ENCODE peak calls at places on chromosomes 1 and 21, in six cellular contexts. B is SK-N-SH, S is body of pancreas, J is PC-3, P is pancreas, A is heart right ventricle. O is an unnamed sample. For H3K36me3, the result is how much of the 10 kb centered on the place peaks cover.

GRCh38 chr1:100240013-100240412 is 9.6 kb downstream of the DBT start:
- DNase-seq in B (no peak), A (no peak), S (no peak), J (no peak), P (no peak), O (no peak)

GRCh38 chr1:205229916-205230700 is 2.4 kb downstream of the TMCC2 start:
- DNase-seq in B (no peak), P (no peak), A (no peak), S (no peak), J (no peak), O (no peak)

GRCh38 chr1:42370876-42371549 is 9.6 kb upstream of the RIMKLA start:
- DNase-seq in S (no peak), A (no peak), B (no peak), P (no peak), J (no peak), O (no peak)

GRCh38 chr1:232367293-232367692 is 262.6 kb downstream of the SIPA1L2 start:
- DNase-seq in P (no peak), A (no peak), J (peak), B (no peak), S (no peak), O (no peak)

GRCh38 chr1:175192111-175192629 is 406 bp downstream of the KIAA0040 start:
- DNase-seq in S (peak), B (peak), J (peak), P (peak), A (peak), O (no peak)

GRCh38 chr21:45350206-45350854 is 54.6 kb upstream of the COL18A1 start:
- DNase-seq in B (no peak), P (no peak), A (no peak), J (no peak), S (no peak), O (no peak)

GRCh38 chr1:12456979-12457378 is 161.0 kb downstream of the DHRS3 start:
- DNase-seq in P (no peak), B (no peak), A (no peak), J (peak), S (no peak), O (no peak)

GRCh38 chr1:228178737-228179720 is 13.4 kb downstream of the IBA57 start:
- DNase-seq in P (no peak), A (no peak), B (peak), S (no peak), J (no peak), O (no peak)

GRCh38 chr1:32349211-32349708 is 13.0 kb downstream of the FAM229A start:
- DNase-seq in A (peak), J (no peak), P (peak), B (no peak), S (peak), O (no peak)

GRCh38 chr21:37139902-37140301 is 66.8 kb downstream of the TTC3 start:
- DNase-seq in P (no peak), S (no peak), A (no peak), J (no peak), B (no peak), O (no peak)

GRCh38 chr1:205812271-205812877 is 624 bp downstream of the SLC41A1 start:
- DNase-seq in P (no peak), A (peak), B (peak), J (peak), S (no peak), O (peak)

GRCh38 chr1:197553281-197553680 is 222.0 kb downstream of the DENND1B start:
- DNase-seq in P (no peak), A (no peak), B (no peak), J (no peak), S (no peak), O (no peak)

GRCh38 chr1:36846366-36846765 is 187.9 kb downstream of the GRIK3 start:
- DNase-seq in S (no peak), A (no peak), J (no peak), P (no peak), B (peak), O (peak)

GRCh38 chr1:10339815-10340214 is 59.0 kb upstream of the PGD start:
- DNase-seq in S (peak), B (peak), A (peak), J (peak), P (no peak), O (peak)

GRCh38 chr1:231353086-231353485 is 15.0 kb downstream of the SPRTN start:
- DNase-seq in J (no peak), B (no peak), P (no peak), A (no peak), S (no peak), O (no peak)

GRCh38 chr1:67137307-67137753 is 2.6 kb upstream of the C1orf141 start:
- DNase-seq in S (no peak), A (no peak), J (peak), P (no peak), B (no peak), O (no peak)

GRCh38 chr21:14382486-14382834 is 486 bp downstream of the HSPA13 start:
- DNase-seq in B (no peak), P (peak), S (no peak), A (peak), J (peak), O (no peak)

GRCh38 chr21:28233536-28234220 is 759.0 kb downstream of the LTN1 start:
- DNase-seq in B (no peak), A (no peak), J (no peak), S (no peak), P (no peak), O (no peak)

GRCh38 chr1:98391175-98391574 is 270.3 kb upstream of the SNX7 start:
- DNase-seq in B (no peak), S (no peak), P (no peak), J (no peak), A (no peak), O (no peak)

GRCh38 chr1:1344672-1345361 is 4.4 kb downstream of the DVL1 start:
- DNase-seq in S (no peak), P (peak), J (peak), B (peak), A (no peak), O (peak)

GRCh38 chr21:42347601-42348327 is 3.0 kb downstream of the TFF2 start:
- DNase-seq in P (no peak), B (no peak), J (no peak), S (no peak), A (no peak), O (peak)

GRCh38 chr1:207259391-207259790 is 62.1 kb upstream of the CD55 start:
- DNase-seq in S (peak), J (peak), P (no peak), B (no peak), A (peak), O (no peak)

GRCh38 chr1:99675994-99676393 is 30.1 kb downstream of the PALMD start:
- DNase-seq in J (no peak), A (no peak), P (no peak), S (no peak), B (no peak), O (no peak)

GRCh38 chr21:32772281-32773047 is 909 bp upstream of the PAXBP1 start:
- DNase-seq in S (peak), J (peak), B (peak), A (peak), P (no peak), O (peak)

GRCh38 chr1:68232354-68233148 is at the start of gene WLS:
- DNase-seq in S (peak), J (peak), A (peak), P (peak), B (peak), O (peak)

DNA sequence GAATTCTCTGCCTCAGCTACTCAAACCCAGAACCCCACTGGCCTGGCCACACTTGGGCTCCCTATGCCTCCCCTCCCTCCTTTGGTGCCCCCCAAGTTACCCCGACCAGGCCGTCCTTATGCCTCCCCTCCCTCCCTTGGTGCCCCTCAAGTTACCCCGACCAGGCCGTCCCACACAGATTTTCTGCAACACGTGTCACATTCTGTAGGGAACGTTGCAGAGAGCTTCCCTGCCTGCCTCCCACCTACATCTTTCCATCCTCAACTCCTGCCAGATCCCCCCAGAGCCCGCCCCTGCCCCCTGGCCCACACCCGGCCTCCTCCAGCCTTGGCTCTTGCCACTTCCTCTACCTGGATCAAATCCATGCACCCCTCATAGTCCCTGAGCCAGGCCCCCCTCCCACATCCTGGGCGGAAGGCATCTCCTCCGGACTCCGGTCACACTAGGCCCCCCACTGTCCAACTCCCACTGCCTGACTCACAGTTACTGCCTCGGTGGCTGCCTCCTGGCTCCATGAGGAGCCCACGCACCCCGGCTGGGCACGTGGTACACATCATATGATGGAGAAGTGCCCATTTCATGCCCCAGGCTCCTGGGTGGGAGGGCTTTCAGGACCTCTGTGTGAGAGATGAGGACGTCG is 41.2 kb downstream of the KCNAB2 start:
- DNase-seq in P (peak), B (no peak), J (no peak), S (no peak), A (no peak), O (no peak)
- H3K36me3 ChIP-seq in P (under half), B (under half), J (under half), S (under half), A (under half), O (under half)

DNA sequence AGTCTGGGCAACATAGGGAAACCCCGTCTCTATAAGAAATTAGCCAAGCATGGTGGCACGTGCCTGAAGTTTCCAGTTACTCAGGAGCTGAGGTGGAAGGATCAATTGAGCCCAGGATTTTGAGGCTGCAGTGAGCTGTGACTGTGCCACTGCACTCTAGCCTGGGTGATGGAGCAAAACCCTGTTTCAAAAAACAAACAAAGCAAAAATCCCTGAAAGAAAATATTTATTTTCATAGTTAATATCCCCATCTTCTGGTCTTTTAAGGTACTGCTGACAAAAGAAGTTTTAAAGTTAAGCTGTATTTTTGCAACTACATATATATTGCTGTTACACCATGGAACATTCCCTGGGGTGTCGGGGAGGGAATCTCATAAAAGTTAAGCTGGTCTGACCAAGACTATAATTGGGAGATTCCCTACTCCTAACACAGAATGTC is 26.0 kb downstream of the VAMP4 start:
- DNase-seq in P (no peak), J (peak), S (no peak), B (no peak), A (no peak), O (no peak)
- TF ChIP-seq CTCF in P (no peak), J (peak), S (peak), B (peak), A (peak), O (no peak)

GRCh38 chr1:2587860-2588571 is 1.4 kb downstream of the PRXL2B start:
- DNase-seq in J (no peak), P (peak), B (no peak), S (no peak), A (no peak), O (no peak)
- H3K4me3 ChIP-seq in J (peak), P (peak), B (peak), S (no peak), A (peak), O (no peak)

DNA sequence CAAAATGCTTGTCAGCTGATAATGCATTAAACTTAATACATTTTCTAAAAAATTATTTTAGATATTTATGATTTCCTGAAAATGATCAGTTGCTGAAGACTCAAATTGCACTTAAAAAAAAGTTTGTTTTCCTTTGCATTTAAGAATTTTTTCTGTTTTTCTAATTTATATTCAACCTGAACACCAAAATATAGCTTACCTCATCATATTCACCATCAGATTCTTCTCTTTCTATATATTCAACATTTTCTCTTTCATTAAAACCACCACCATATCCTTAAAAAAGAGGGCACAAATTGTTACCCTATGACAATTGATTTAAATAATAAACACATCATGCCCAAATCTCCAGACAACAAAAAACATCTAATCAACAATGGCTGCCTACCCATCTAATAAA is 8.6 kb downstream of the ZRANB2 start:
- DNase-seq in J (no peak), A (no peak), S (no peak), P (no peak), B (no peak), O (no peak)
- H3K36me3 ChIP-seq in J (half or more), A (under half), S (under half), P (half or more), B (half or more), O (half or more)